ENCODE peak calls at places on chromosomes 12 and 14, in seven cellular contexts. T, D, S, Y, R, N and X are unnamed samples.

GRCh38 chr12:88052686-88053085 is 23.5 kb upstream of the C12orf50 start:
- DNase-seq in N (no peak), T (peak; percentile 25), Y (no peak), R (no peak), S (no peak), D (peak; percentile 25), X (peak; percentile 11)

GRCh38 chr12:38350342-38351181 is 34.0 kb downstream of the ALG10B start:
- DNase-seq in D (peak; percentile 28), Y (no peak), N (no peak), S (no peak), R (no peak), T (no peak), X (no peak)

GRCh38 chr12:11651785-11652184 is 2.3 kb downstream of the ETV6 start:
- DNase-seq in Y (no peak), S (no peak), D (peak; percentile 48), R (no peak), T (no peak), N (no peak), X (no peak)

GRCh38 chr14:56118611-56119181 is 485 bp downstream of the PELI2 start:
- DNase-seq in R (peak; percentile 41), N (peak; percentile 77), S (peak; percentile 86), D (no peak), Y (peak; percentile 43), T (peak; percentile 40), X (peak; percentile 12)

GRCh38 chr14:101876539-101876938 is 87.8 kb upstream of the DYNC1H1 start:
- DNase-seq in N (peak; percentile 73), Y (peak; percentile 92), D (no peak), T (peak; percentile 29), R (peak; percentile 79), S (no peak), X (peak; percentile 41)

GRCh38 chr12:109336593-109336992 is 11.1 kb upstream of the MYO1H start:
- DNase-seq in T (no peak), R (no peak), N (no peak), S (no peak), D (no peak), Y (no peak), X (no peak)

GRCh38 chr14:104390941-104391901 is 188.3 kb upstream of the C14orf180 start:
- DNase-seq in Y (no peak), N (peak; percentile 51), D (no peak), S (peak; percentile 55), R (peak; percentile 13), T (no peak), X (no peak)

GRCh38 chr12:29350080-29350479 is 30.9 kb downstream of the ERGIC2 start:
- DNase-seq in T (no peak), R (no peak), Y (no peak), N (no peak), S (no peak), D (peak; percentile 29), X (peak; percentile 44)

GRCh38 chr12:112370868-112371510 is 11.2 kb downstream of the HECTD4 start:
- DNase-seq in T (no peak), D (no peak), N (no peak), R (no peak), Y (no peak), S (no peak), X (no peak)

GRCh38 chr12:50546441-50547318 is 41.9 kb downstream of the DIP2B start:
- DNase-seq in T (no peak), D (no peak), N (no peak), S (no peak), Y (no peak), R (no peak), X (no peak)

GRCh38 chr12:56300644-56301464 is 724 bp upstream of the CS start:
- DNase-seq in S (peak; percentile 76), Y (no peak), T (no peak), N (no peak), D (no peak), R (no peak), X (no peak)

GRCh38 chr14:74548881-74549280 is 55.3 kb downstream of the ISCA2 start:
- DNase-seq in Y (peak; percentile 92), D (no peak), S (peak; percentile 94), R (peak; percentile 83), N (no peak), T (no peak), X (peak; percentile 61)

DNA sequence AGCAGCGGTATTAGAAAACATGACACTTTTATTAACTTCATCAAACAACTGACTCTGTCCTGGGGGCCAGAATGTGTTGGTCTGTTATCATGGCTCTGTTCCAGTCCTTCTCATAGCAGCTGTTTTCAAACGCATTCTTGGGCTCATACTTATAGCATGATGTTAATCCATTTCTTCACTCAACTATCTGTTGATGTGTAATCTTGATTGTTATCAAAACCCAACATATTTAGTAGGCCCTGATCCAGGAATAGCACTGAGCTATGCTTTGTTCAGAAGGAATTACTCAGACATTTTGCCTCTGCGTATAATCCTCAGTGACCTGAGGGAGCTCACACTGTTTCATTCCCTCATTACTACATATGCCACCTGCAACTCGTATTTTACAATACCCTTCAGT is 315.9 kb downstream of the BMP4 start:
- DNase-seq in R (no peak), N (no peak), Y (no peak), S (no peak), D (peak; percentile 82), T (no peak), X (no peak)
- H3K9me3 ChIP-seq in R (peaks cover 13% of the 10 kb centered on the region), N (no peaks in the 10 kb centered on the region), Y (no peaks in the 10 kb centered on the region), S (no peaks in the 10 kb centered on the region), D (no peaks in the 10 kb centered on the region), T (no peaks in the 10 kb centered on the region), X (no peaks in the 10 kb centered on the region)

DNA sequence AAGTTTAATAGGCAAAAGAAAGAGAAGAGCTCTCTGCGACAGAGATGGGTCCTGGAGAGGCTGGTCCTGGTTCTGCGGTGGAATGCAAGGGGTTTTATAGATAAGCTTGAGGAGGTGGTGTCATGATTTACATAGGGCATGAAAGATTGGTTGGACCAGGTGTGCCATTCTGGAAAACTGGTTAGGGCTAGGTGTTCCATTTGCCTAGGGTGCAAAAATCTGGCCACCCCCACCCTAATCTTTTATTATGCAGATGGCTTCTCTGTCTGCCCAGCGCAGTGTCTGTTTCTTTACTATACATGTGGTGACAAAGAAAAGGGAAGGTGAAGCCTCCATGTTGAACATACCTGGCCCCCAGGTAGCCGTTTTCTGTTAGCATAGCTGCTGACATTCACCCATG is 65.4 kb downstream of the ERC1 start:
- DNase-seq in S (no peak), R (no peak), T (no peak), D (no peak), N (no peak), Y (no peak), X (no peak)
- H3K4me3 ChIP-seq in S (no peak overlapping the region), R (no peak overlapping the region), T (no peak overlapping the region), D (no peak overlapping the region), N (no peak overlapping the region), Y (no peak overlapping the region), X (no peak overlapping the region)

DNA sequence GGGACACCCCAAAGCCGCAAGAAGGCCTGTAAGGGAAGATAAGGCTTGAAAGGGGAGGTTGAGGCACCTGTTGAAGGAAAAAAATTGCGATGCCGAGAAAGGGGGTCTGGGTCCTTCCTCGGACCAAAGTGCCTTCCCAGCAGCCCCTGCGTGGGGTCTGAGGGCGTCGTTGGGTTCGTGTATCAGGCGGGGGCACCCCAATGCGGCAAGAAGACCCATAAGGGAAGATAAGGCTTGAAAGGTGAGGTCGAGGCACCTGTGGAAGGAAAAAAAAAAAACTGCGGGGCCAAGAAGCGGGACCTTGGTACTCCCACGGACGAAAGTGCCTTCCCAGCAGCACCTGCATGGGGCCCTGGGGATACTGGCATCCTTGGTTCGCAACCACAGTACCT is 277.5 kb downstream of the ALG10 start:
- DNase-seq in T (no peak), R (no peak), N (no peak), S (peak; percentile 51), D (no peak), Y (peak; percentile 2), X (no peak)
- H3K9me3 ChIP-seq in T (no peaks in the 10 kb centered on the region), R (peaks cover 26% of the 10 kb centered on the region), N (no peaks in the 10 kb centered on the region), S (no peaks in the 10 kb centered on the region), D (peaks cover 84% of the 10 kb centered on the region), Y (no peaks in the 10 kb centered on the region), X (no peaks in the 10 kb centered on the region)

GRCh38 chr12:14199455-14200199 is 165.9 kb upstream of the ATF7IP start:
- DNase-seq in D (no peak), T (no peak), S (no peak), R (no peak), N (no peak), Y (no peak), X (no peak)
- H3K4me3 ChIP-seq in D (no peak overlapping the region), T (no peak overlapping the region), S (no peak overlapping the region), R (no peak overlapping the region), N (no peak overlapping the region), Y (no peak overlapping the region), X (no peak overlapping the region)

DNA sequence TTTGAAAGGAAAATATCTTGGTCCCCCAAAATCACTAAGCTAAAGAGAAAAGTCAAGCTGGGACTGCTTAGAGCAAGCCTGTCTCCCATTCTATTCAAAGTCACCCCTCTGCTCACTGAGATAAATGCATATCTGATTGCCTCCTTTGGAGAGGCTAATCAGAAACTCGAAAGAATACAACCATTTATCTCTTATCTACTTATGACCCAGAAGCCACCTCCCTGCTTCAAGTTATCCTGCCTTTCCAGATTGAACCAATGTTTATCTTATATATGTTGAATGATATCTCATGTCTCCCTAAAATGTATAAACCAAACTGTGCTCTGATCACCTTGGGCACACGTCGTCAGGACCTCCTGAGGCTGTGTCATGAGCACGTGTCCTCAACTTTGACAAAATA is 14.6 kb upstream of the CCDC196 start:
- DNase-seq in T (no peak), R (no peak), N (no peak), D (no peak), S (no peak), Y (no peak), X (no peak)
- H3K9me3 ChIP-seq in T (no peaks in the 10 kb centered on the region), R (peaks cover 27% of the 10 kb centered on the region), N (no peaks in the 10 kb centered on the region), D (no peaks in the 10 kb centered on the region), S (no peaks in the 10 kb centered on the region), Y (peaks cover 18% of the 10 kb centered on the region), X (no peaks in the 10 kb centered on the region)

DNA sequence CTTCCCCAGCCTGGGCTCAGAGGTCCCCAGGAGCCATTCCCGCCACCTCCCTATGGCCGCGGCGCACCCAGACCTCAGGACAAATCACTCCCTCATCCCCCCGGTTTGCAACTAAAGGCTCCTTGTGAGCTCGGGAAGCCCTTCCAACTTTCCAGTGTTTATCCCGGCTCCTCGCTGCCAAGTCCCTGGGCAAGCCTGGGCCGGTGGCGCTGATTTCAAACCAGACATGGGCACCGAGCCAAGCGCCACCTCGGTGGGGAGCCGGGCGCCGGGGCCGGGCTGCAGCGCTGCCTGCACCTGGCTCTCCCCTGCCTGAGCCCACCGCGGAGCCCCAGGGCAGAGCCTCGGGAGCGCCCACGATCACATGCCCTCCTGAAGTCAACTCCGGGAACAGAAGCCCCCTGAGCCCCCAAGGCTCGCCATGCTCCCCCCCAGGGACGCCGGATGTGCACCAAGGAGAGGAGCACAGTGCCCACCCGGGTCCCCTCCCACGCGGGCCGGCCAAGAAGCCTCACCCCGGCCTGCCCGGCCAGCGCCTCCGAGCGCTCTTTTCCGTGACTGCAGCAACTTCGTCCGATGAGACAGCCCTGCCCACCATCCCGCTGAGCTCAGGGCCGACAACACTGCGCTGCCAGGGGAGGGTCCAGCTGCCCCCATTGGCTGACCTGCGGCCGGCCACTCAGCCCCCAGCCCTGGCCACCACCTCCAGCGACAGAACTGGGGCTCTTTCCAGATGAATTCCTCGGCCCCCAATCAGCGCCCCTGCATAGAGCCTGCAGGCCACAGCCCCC is 50.0 kb downstream of the NCOR2 start:
- DNase-seq in T (peak; percentile 87), R (peak; percentile 81), S (peak; percentile 93), D (peak; percentile 81), Y (peak; percentile 89), N (peak; percentile 86), X (peak; percentile 88)
- H3K4me3 ChIP-seq in T (no peak overlapping the region), R (peak overlapping the region; percentile 69), S (no peak overlapping the region), D (peak overlapping the region; percentile 52), Y (peak overlapping the region; percentile 60), N (peak overlapping the region; percentile 56), X (peak overlapping the region; percentile 64)

DNA sequence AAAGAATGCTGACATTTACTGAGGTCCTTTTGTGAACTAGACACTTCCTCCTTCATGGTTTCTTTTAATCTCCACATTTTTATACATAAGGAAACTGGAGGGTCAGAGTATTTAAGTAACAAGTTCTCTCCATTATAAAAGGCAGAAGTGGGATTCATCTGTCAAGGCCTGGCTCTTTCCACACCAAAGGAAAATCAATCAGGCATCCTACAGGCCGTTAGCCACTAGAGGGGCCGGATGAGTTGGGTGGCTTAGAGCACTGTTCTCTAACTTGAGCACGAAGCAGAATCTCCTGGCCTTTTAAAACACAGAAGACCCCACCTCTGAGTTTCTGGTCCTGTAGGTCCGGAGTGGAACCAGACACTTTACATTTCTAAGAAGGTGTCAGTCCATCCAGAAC is 36.8 kb upstream of the NINJ2 start:
- DNase-seq in Y (no peak), T (no peak), S (no peak), N (no peak), R (no peak), D (no peak), X (no peak)
- H3K9me3 ChIP-seq in Y (peaks cover 14% of the 10 kb centered on the region), T (no peaks in the 10 kb centered on the region), S (no peaks in the 10 kb centered on the region), N (peaks cover 13% of the 10 kb centered on the region), R (peaks cover 23% of the 10 kb centered on the region), D (peaks cover 6% of the 10 kb centered on the region), X (peaks cover 16% of the 10 kb centered on the region)